ENCODE peak calls at places on chromosomes 2 and 18, in four cellular contexts. N, Z, B and M are unnamed samples.

GRCh38 chr18:25724121-25724520 is 366.3 kb downstream of the SS18 start:
- DNase-seq in B (no peak), N (no peak), Z (no peak), M (no peak)

GRCh38 chr2:53715568-53715967 is 52.0 kb upstream of the CHAC2 start:
- DNase-seq in N (no peak), Z (no peak), B (no peak), M (no peak)

GRCh38 chr2:131043199-131044077 is 49.8 kb downstream of the FAM168B start:
- DNase-seq in B (no peak), Z (no peak), N (no peak), M (no peak)

GRCh38 chr2:68566362-68566761 is 77.0 kb upstream of the PROKR1 start:
- DNase-seq in B (no peak), N (no peak), Z (no peak), M (no peak)

GRCh38 chr2:181231886-181232644 is 225.1 kb upstream of the ITGA4 start:
- DNase-seq in B (peak), N (no peak), Z (no peak), M (no peak)

GRCh38 chr2:118124293-118124891 is 36.1 kb downstream of the INSIG2 start:
- DNase-seq in B (no peak), Z (no peak), N (no peak), M (no peak)

GRCh38 chr18:3015203-3015590 is 2.3 kb upstream of the LPIN2 start:
- DNase-seq in B (peak), Z (peak), N (no peak), M (no peak)

GRCh38 chr2:29063056-29063455 is 11.3 kb downstream of the PCARE start:
- DNase-seq in Z (no peak), N (no peak), B (no peak), M (no peak)

GRCh38 chr2:101162561-101163330 is 11.6 kb upstream of the TBC1D8 start:
- DNase-seq in Z (no peak), N (peak), B (no peak), M (no peak)

GRCh38 chr18:35130236-35130635 is 89.0 kb downstream of the MAPRE2 start:
- DNase-seq in N (no peak), B (no peak), Z (no peak), M (no peak)

GRCh38 chr2:158205215-158205614 is 103.5 kb downstream of the UPP2 start:
- DNase-seq in Z (no peak), B (no peak), N (no peak), M (no peak)

GRCh38 chr2:118991554-118991953 is 49.6 kb downstream of the MARCO start:
- DNase-seq in N (no peak), Z (no peak), B (no peak), M (no peak)

GRCh38 chr18:30486856-30487255 is 555.7 kb downstream of the DSC3 start:
- DNase-seq in N (no peak), B (no peak), Z (no peak), M (no peak)

GRCh38 chr2:69978157-69978904 is 16.9 kb upstream of the ASPRV1 start:
- DNase-seq in Z (no peak), N (no peak), B (no peak), M (no peak)

GRCh38 chr18:42048150-42048549 is 93.1 kb downstream of the PIK3C3 start:
- DNase-seq in B (peak), N (no peak), Z (peak), M (no peak)

GRCh38 chr2:54692556-54692955 is 30.9 kb upstream of the EML6 start:
- DNase-seq in N (no peak), B (no peak), Z (no peak), M (no peak)

GRCh38 chr2:240989451-240990265 is 8.8 kb upstream of the SNED1 start:
- DNase-seq in B (no peak), N (peak), Z (no peak), M (no peak)

GRCh38 chr2:108449410-108450200 is 599 bp downstream of the GCC2 start:
- DNase-seq in Z (no peak), N (no peak), B (peak), M (no peak)

GRCh38 chr2:74206180-74206688 is 7.8 kb downstream of the MTHFD2 start:
- DNase-seq in N (no peak), B (no peak), Z (no peak), M (no peak)

GRCh38 chr2:47872941-47873340 is 33.4 kb downstream of the FBXO11 start:
- DNase-seq in B (no peak), Z (no peak), N (no peak), M (no peak)
- TF ChIP-seq CTCF in B (no peak), Z (no peak), N (no peak), M (no peak)

GRCh38 chr18:8607776-8608682 is 1.2 kb upstream of the RAB12 start:
- DNase-seq in Z (peak), N (no peak), B (no peak), M (no peak)

GRCh38 chr18:8611916-8612576 is 2.8 kb downstream of the RAB12 start:
- DNase-seq in N (no peak), B (no peak), Z (no peak), M (no peak)

GRCh38 chr18:8609711-8610441 is 639 bp downstream of the RAB12 start:
- DNase-seq in B (no peak), N (peak), Z (no peak), M (no peak)

GRCh38 chr18:8610442-8610801 is 1.2 kb downstream of the RAB12 start:
- DNase-seq in Z (no peak), B (no peak), N (no peak), M (no peak)

DNA sequence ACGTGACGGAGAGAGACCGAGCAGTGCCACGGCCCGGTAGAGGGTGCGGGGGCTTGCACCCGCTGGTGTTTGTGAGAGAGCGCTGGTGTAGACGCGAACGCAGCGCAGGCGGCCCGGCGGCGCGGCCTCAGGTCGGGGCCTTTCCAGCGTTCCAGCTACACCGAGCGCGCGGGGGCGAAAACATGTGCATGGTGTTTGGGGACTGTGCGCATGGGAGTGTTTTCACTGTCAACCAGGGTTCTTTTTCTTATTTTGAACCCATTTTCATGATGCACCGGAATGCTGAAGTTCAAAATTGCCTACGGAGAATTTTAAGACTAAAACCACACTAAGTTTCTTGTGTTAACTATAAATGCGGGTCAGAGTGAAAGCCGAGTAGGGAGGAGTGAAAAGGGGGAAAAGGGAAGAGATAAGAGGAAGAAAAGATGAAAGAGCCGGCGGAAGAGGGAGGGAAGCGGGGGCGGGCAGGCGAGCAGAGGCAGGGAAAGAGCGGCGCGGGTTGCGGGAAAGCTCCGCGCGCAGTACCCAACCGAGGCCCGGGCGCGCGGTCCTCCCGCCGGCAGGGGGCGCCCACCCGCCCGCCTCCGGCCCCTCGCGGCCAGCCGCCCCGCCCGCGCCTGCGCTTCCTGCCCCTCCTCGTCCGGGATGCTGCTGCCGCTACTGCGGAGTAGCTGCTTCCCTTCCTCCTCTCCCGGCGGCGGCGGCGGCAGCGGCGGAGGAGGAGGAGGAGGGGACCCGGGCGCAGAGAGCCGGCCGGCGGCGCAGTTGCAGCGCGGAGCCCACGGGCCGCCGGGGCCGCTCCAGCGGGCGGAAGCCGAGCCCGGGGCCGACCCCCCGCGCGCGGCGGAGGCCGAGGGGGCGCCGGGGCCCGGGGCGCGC is at the start of gene RAB12:
- DNase-seq in B (no peak), N (peak), Z (peak), M (peak)
- TF ChIP-seq CTCF in B (no peak), N (peak), Z (peak), M (peak)

GRCh38 chr2:133959066-133959465 is 294.8 kb upstream of the MGAT5 start:
- DNase-seq in B (no peak), N (no peak), Z (no peak), M (no peak)
- TF ChIP-seq CTCF in B (no peak), N (no peak), Z (peak), M (no peak)

DNA sequence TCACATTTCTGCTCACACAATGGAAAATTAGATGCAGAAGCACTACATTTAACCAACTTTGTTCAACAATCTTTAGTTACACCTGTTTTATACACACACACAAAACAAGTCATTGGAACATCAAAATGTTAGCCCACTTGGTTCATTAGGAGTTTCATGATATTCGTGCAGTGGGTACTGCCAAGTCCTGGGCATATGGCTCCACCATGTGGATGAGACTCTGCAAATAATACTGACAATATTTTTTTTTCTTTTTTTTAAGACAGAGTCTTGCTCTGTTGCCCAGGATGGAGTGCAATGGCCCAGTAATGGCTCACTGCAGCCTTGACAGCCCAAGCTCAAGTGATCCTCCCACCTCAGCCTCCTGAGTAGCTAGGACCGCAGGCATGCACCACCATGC is 34.5 kb upstream of the GRB14 start:
- DNase-seq in B (no peak), N (no peak), Z (no peak), M (no peak)
- TF ChIP-seq CTCF in B (no peak), N (no peak), Z (no peak), M (no peak)

DNA sequence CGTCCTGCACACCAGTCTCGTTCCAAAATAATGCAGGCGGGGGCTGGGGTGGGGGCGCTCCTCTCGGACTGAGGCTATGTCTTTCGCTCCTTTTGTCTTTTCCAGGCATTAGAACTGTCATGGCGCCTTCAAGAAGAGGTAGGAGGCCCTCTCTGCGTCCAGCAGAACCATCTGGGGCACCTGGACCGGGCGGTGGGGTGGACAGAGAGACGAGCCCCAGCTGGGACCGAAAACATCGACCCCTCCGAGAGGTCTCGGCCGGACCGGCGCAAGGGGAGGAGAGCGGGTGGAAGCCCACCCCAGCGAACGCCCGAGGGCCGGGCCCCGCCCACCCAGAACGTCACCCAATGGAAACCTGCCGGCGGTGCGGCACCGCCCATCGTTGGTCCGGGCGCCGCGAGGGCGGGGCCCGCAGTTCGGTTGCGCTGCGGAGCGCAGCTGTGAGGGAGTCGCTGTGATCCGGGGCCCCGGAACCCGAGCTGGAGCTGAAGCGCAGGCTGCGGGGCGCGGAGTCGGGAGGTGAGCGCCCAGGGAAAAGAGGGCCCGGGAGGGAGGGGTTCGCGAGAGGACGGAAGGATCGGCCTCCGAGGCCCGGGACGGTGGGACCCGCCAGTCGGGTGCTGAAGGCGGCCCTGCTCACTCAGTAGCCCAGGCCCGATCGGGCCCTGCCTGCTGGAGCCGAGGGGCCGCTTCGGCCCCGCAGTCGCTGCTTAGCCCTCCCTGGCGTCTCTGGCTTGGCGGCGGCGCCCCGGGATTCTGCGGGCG is at the start of gene NRBP1:
- DNase-seq in Z (peak), N (peak), B (peak), M (peak)
- TF ChIP-seq CTCF in Z (no peak), N (no peak), B (no peak), M (no peak)

DNA sequence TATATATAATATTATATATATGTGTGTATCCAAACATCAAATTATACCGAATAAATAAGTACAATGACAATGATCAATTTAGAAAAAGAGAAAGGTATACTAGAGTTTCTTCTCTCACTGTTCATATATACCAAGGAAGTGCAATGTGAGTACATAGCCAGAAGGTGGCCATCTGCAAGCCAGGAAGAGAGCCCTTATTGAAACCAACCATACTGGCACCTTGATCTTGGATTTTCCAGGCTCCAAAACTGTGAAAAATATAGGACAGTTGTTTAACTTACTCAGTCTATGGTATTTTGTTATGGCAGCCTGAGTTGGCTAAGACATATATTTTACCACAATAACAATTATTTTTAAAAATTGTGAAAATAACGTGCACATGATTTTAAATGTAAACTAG is 1490.2 kb upstream of the SLC39A10 start:
- DNase-seq in N (peak), Z (no peak), B (no peak), M (no peak)
- TF ChIP-seq CTCF in N (peak), Z (peak), B (peak), M (peak)